ENCODE peak calls at places on chromosomes 5 and 9, in four cellular contexts. G is IMR-90, L is A549, K is GM12878. V is an unnamed sample.

GRCh38 chr9:114450833-114451706 is 54.2 kb downstream of the WHRN start:
- DNase-seq in K (peak), G (no peak), L (no peak), V (no peak)

GRCh38 chr9:25177858-25178257 is 500.4 kb downstream of the TUSC1 start:
- DNase-seq in G (no peak), L (no peak), K (no peak), V (no peak)

GRCh38 chr5:128358826-128359225 is 179.2 kb downstream of the FBN2 start:
- DNase-seq in L (no peak), K (no peak), G (peak), V (no peak)

GRCh38 chr5:92567831-92568450 is 1013.1 kb downstream of the NR2F1-AS1 start:
- DNase-seq in G (no peak), K (no peak), L (no peak), V (no peak)

GRCh38 chr5:1039706-1040260 is 31.2 kb downstream of the NKD2 start:
- DNase-seq in G (no peak), K (no peak), L (no peak), V (no peak)

GRCh38 chr5:115571441-115571878 is 26.9 kb upstream of the FEM1C start:
- DNase-seq in L (no peak), G (no peak), K (no peak), V (no peak)

GRCh38 chr5:112338681-112339337 is 80.3 kb downstream of the EPB41L4A start:
- DNase-seq in K (no peak), G (no peak), L (no peak), V (peak)

GRCh38 chr5:149656576-149657182 is 73.4 kb upstream of the PPARGC1B start:
- DNase-seq in K (no peak), G (no peak), L (peak), V (no peak)

GRCh38 chr9:14306672-14307646 is 7.0 kb downstream of the NFIB start:
- DNase-seq in G (peak), L (no peak), K (no peak), V (no peak)

GRCh38 chr9:137672907-137673791 is 54.3 kb downstream of the EHMT1 start:
- DNase-seq in G (peak), L (peak), K (peak), V (peak)

GRCh38 chr5:10607023-10607665 is 43.3 kb downstream of the ANKRD33B start:
- DNase-seq in L (no peak), G (peak), K (peak), V (no peak)

GRCh38 chr9:126482361-126483044 is 131.2 kb upstream of the LMX1B start:
- DNase-seq in L (no peak), G (peak), K (no peak), V (no peak)

GRCh38 chr5:79999722-80000121 is 8.7 kb upstream of the MTX3 start:
- DNase-seq in K (no peak), G (no peak), L (no peak), V (no peak)

GRCh38 chr5:10533218-10533617 is 30.7 kb upstream of the ANKRD33B start:
- DNase-seq in L (no peak), K (no peak), G (no peak), V (no peak)

GRCh38 chr9:123686131-123686848 is 243.6 kb downstream of the DENND1A start:
- DNase-seq in G (peak), L (no peak), K (no peak), V (no peak)

GRCh38 chr5:146342882-146343865 is 4.5 kb downstream of the POU4F3 start:
- DNase-seq in K (no peak), G (no peak), L (no peak), V (no peak)

GRCh38 chr5:127746756-127747155 is 43.6 kb downstream of the CCDC192 start:
- DNase-seq in K (no peak), G (peak), L (peak), V (no peak)

GRCh38 chr5:9681706-9682105 is 51.6 kb upstream of the TAS2R1 start:
- DNase-seq in L (no peak), G (no peak), K (no peak), V (no peak)

GRCh38 chr9:115161431-115161830 is 43.5 kb upstream of the TNC start:
- DNase-seq in L (no peak), K (no peak), G (no peak), V (no peak)

GRCh38 chr9:95605826-95606555 is 89.2 kb upstream of the PTCH1 start:
- DNase-seq in K (no peak), L (no peak), G (no peak), V (no peak)
- TF ChIP-seq RFX5 in K (no peak), L (no peak), G (no peak), V (no peak)

GRCh38 chr9:33223696-33224095 is 16.3 kb upstream of the SPINK4 start:
- DNase-seq in K (no peak), G (no peak), L (no peak), V (no peak)

GRCh38 chr9:33225319-33226152 is 14.4 kb upstream of the SPINK4 start:
- DNase-seq in K (peak), G (peak), L (no peak), V (peak)

GRCh38 chr9:33221568-33221884 is 18.4 kb upstream of the SPINK4 start:
- DNase-seq in L (no peak), G (no peak), K (no peak), V (no peak)

GRCh38 chr9:33222031-33222430 is 17.9 kb upstream of the SPINK4 start:
- DNase-seq in L (no peak), K (no peak), G (no peak), V (no peak)

DNA sequence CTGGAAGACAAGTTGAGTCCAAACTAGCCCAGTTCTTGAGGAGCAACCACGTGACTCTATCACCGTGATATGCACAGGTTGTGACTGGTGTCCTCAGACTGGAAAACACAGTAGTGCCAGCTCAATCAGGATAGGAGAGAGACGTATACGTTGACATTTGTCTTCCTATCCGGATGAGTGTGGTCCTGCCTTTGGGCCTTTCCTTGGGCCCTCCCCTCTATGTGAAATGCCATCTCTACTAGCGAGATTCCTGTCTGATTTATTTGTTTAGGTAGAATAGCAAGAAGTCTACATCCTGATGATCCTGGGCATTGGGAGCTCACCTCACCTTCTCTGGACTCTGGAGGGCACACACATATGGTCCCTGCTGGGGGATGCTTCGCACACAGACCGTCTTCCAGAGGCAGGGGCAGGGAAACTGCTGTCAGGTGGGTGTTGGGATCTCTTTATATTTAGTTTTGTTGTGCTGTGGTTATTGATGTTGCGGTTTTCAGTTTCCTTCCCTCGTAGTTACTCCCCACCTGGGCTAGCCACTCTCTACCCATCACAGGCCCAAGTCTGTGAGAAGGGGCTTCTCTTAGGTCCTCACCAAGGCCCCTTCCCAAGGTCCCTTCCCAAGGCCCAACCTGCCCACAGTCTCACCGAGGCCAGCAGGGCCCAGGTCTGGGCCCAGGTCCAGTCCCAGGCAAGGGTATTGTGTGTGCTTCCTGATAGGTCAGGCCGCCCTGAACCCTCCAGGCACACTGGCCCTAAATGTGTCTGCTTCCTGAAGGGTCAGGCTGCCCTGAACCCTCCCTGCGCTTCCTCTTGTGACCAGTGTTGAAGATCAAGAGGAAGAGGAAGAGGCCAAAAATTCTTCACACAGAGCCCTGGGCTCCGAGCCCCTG is 19.0 kb upstream of the SPINK4 start:
- DNase-seq in K (no peak), L (no peak), G (no peak), V (no peak)
- TF ChIP-seq CEBPB in K (no peak), L (no peak), G (no peak), V (no peak)

GRCh38 chr9:82124090-82124489 is 135.5 kb downstream of the SPATA31D1 start:
- DNase-seq in L (no peak), G (peak), K (no peak), V (no peak)
- TF ChIP-seq RFX5 in L (no peak), G (no peak), K (no peak), V (no peak)

GRCh38 chr5:5589857-5590256 is 167.4 kb downstream of the ICE1 start:
- DNase-seq in G (no peak), L (no peak), K (no peak), V (no peak)

GRCh38 chr5:5585751-5586341 is 163.4 kb downstream of the ICE1 start:
- DNase-seq in K (no peak), G (no peak), L (no peak), V (no peak)

GRCh38 chr5:5589146-5589826 is 166.8 kb downstream of the ICE1 start:
- DNase-seq in L (no peak), G (no peak), K (no peak), V (no peak)

GRCh38 chr5:5587474-5587873 is 165.0 kb downstream of the ICE1 start:
- DNase-seq in L (no peak), K (no peak), G (no peak), V (no peak)

DNA sequence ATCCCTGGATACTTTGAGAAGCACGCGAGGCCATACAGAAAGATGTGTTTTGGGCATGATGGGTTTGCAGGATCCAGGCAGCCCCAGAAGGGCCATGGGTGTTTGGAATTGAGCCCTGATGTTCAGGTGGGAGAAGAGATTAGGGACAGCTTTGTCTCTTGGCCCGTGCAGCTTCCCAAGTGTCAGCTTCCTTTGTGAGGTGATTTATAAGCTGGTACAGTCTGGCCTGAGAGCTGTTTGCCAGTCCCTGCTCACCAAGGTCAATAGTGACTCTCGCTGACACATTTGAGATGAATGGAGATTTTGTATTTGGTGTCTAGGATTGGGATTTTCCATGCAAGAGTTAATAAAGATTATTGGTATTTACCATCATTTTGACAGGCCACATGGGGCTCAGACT is 165.9 kb downstream of the ICE1 start:
- DNase-seq in K (no peak), G (no peak), L (no peak), V (no peak)
- TF ChIP-seq CEBPB in K (no peak), G (no peak), L (no peak), V (no peak)